ENCODE peak calls at places on chromosomes 13 and 19, in ten cellular contexts. A is suprapubic skin; B is cardiac muscle cell; H is RWPE1; F is right atrium auricular region; P is thoracic aorta; S is cardiac fibroblast; D is heart right ventricle; N is CD8-positive, alpha-beta T cell; U is tibial artery. G is an unnamed sample.

GRCh38 chr13:79913141-79913827 is 427.6 kb downstream of the SPRY2 start:
- DNase-seq in B (no peak), H (no peak), P (no peak), N (no peak), D (no peak), F (no peak), U (no peak), S (no peak), A (no peak), G (no peak)

GRCh38 chr13:31767175-31767900 is 28.0 kb downstream of the RXFP2 start:
- DNase-seq in A (no peak), H (peak; percentile 51), S (peak; percentile 79), F (no peak), B (peak; percentile 88), N (no peak), P (no peak), U (no peak), D (no peak), G (peak; percentile 88)

GRCh38 chr13:103386341-103386740 is 320.1 kb upstream of the SLC10A2 start:
- DNase-seq in S (peak; percentile 2), P (no peak), U (no peak), A (no peak), F (no peak), N (no peak), H (peak; percentile 12), D (peak; percentile 5), B (peak; percentile 11), G (peak; percentile 67)

GRCh38 chr13:31761951-31762350 is 22.6 kb downstream of the RXFP2 start:
- DNase-seq in B (no peak), F (no peak), N (no peak), P (no peak), H (no peak), U (no peak), A (no peak), S (no peak), D (no peak), G (no peak)

GRCh38 chr13:30504081-30504480 is 38.3 kb upstream of the HMGB1 start:
- DNase-seq in B (peak; percentile 67), A (no peak), P (no peak), N (no peak), F (no peak), U (no peak), H (no peak), S (peak; percentile 49), D (no peak), G (no peak)

GRCh38 chr13:105220063-105220462 is 1315.4 kb downstream of the EFNB2 start:
- DNase-seq in B (peak; percentile 30), P (no peak), S (no peak), A (no peak), F (no peak), N (no peak), H (no peak), D (no peak), U (no peak), G (no peak)

GRCh38 chr13:49690133-49690989 is 925 bp downstream of the EBPL start:
- DNase-seq in H (no peak), U (no peak), S (peak; percentile 60), B (peak; percentile 71), D (no peak), P (no peak), A (no peak), F (no peak), N (no peak), G (peak; percentile 68)

GRCh38 chr19:14517446-14517839 is 754 bp downstream of the DNAJB1 start:
- DNase-seq in F (no peak), P (no peak), A (no peak), B (peak; percentile 37), S (no peak), H (no peak), D (no peak), N (no peak), U (no peak), G (no peak)

GRCh38 chr13:50382511-50382910 is 367.3 kb downstream of the KCNRG start:
- DNase-seq in A (no peak), D (no peak), B (no peak), U (no peak), N (no peak), P (no peak), S (no peak), F (no peak), H (no peak), G (no peak)

GRCh38 chr19:58566989-58567388 is 6.1 kb downstream of the MZF1 start:
- DNase-seq in P (no peak), B (no peak), A (no peak), U (no peak), S (no peak), F (no peak), H (no peak), D (no peak), N (no peak), G (no peak)

GRCh38 chr13:26867451-26868067 is 107.0 kb upstream of the GPR12 start:
- DNase-seq in B (peak; percentile 45), H (peak; percentile 53), P (no peak), S (peak; percentile 43), U (no peak), A (no peak), F (no peak), D (no peak), N (no peak), G (peak; percentile 49)

GRCh38 chr13:61765181-61765742 is 349.6 kb upstream of the PCDH20 start:
- DNase-seq in B (no peak), F (no peak), N (no peak), S (no peak), A (no peak), D (no peak), H (no peak), U (no peak), P (no peak), G (peak; percentile 52)

GRCh38 chr19:4061683-4062575 is 4.8 kb downstream of the ZBTB7A start:
- DNase-seq in S (no peak), H (no peak), N (no peak), B (no peak), U (no peak), D (no peak), P (no peak), F (no peak), A (no peak), G (peak; percentile 64)

GRCh38 chr19:44762033-44762432 is 13.5 kb downstream of the BCL3 start:
- DNase-seq in U (no peak), N (no peak), P (no peak), B (no peak), H (no peak), A (no peak), F (no peak), S (no peak), D (no peak), G (no peak)

GRCh38 chr19:17159466-17160393 is 55.4 kb upstream of the USE1 start:
- DNase-seq in A (no peak), H (peak; percentile 12), D (no peak), F (no peak), U (no peak), N (no peak), S (no peak), P (no peak), B (no peak), G (peak; percentile 36)

GRCh38 chr19:39372047-39372802 is 18.7 kb downstream of the PAF1 start:
- DNase-seq in B (peak; percentile 99), D (peak; percentile 86), P (peak; percentile 60), H (no peak), N (no peak), U (peak; percentile 90), S (peak; percentile 99), A (peak; percentile 93), F (peak; percentile 92), G (peak; percentile 47)
- TF ChIP-seq CTCF in B (no peak), D (no peak), P (no peak), H (no peak), N (no peak), U (no peak), S (no peak), A (no peak), F (no peak), G (no peak)

DNA sequence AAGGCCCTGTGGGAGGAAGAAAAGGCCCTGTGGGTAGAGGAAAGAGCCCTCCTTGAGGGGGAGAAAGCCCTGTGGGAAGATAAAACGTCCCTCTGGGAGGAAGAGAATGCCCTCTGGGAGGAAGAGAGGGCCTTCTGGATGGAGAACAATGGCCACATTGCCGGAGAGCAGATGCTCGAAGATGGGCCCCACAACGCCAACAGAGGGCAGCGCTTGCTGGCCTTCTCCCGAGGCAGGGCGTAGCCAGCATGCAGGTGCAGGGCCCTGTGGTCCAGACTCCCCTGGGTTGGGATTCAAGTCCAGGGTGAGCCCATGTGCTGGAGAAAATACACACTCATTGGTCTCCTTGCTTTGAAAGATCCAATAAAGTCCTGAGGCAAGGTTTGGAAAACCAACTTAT is 4.1 kb downstream of the CCDC70 start:
- DNase-seq in N (no peak), H (no peak), F (no peak), U (no peak), B (no peak), P (no peak), A (no peak), S (no peak), D (no peak), G (no peak)
- TF ChIP-seq CTCF in N (no peak), H (no peak), F (no peak), U (no peak), B (no peak), P (no peak), A (no peak), S (no peak), D (no peak), G (no peak)

DNA sequence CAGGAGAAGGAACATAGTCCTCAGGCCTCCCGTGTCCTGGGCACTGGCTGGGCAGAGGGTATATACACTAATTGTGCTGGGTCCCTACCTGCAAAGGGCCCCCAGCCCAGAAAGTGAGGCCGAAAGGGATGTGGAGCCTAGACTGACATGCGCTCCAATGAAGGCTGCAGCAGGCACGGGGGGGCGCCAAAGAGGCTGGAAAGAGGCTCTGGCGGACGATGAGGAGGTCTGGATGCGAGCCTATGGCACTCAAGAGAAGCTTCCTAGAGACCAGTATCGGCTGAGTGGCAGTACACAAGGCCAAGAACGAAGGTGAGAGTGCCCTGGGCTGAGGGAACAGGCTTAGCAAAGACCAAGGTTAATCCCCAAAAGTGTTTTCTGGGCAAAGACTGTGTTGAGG is 16.6 kb downstream of the VRK3 start:
- DNase-seq in F (no peak), H (no peak), P (no peak), B (no peak), A (no peak), U (no peak), S (peak; percentile 12), D (no peak), N (no peak), G (no peak)
- TF ChIP-seq CTCF in F (no peak), H (no peak), P (no peak), B (peak; percentile 25), A (no peak), U (no peak), S (peak; percentile 25), D (peak; percentile 24), N (no peak), G (no peak)

DNA sequence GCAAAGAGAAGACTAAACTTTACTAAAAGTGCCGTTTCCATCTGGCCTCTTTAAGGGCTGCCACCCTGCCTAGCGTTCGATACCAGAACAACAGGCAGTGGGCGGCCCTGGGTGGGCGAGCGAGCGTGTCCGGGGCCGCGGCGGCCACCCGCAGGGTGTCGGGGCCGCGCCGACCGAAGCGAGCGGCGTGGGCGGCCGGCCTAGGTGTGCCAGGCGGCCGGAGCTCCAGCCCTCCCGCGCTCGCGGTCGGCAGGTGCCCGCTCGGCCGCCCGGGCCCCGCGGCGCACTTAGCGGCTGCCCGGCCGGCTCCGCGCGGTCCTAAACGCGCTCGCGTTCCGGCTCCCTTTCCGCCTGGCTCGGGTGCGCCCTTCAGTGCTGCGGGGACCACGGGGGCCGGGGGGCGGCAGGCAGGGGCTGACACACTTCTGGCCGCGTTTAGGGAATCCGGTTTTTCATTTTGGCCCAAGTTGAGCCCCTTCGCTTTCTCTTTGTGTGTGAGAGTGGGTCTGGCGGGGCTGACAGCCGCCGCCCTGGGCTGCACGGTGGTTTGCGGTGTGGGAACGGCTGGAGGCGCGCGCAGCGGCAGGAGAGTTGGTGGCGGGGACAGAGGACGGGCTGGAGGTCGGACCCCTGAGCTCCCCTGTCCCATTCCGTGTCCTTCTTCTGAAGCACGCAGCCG is 2.9 kb downstream of the FGF9 start:
- DNase-seq in D (no peak), F (no peak), B (peak; percentile 38), N (no peak), S (peak; percentile 37), U (no peak), H (peak; percentile 45), P (no peak), A (no peak), G (peak; percentile 38)
- TF ChIP-seq CTCF in D (no peak), F (no peak), B (no peak), N (peak; percentile 21), S (no peak), U (no peak), H (no peak), P (no peak), A (no peak), G (no peak)